ENCODE peak calls at places on chromosomes 13 and 19, in nine cellular contexts. One of them, this sample, is unnamed.

GRCh38 chr13:66021846-66022245 is 1208.3 kb downstream of the PCDH9 start:
- DNase-seq in GM23248: no peak
- DNase-seq in stimulated activated CD8-positive, alpha-beta memory T cell treated with anti-CD3 and anti-CD28 coated beads, Interleukin-15, amount 100 ng/mL, for 1 hour: no peak
- DNase-seq in effector CD4-positive, alpha-beta T cell: no peak
- DNase-seq in heart right ventricle: no peak
- DNase-seq in HT-29: no peak
- DNase-seq in AG08395: no peak
- DNase-seq in lung: no peak
- DNase-seq in OCI-M1: no peak
- DNase-seq in this sample: no peak

GRCh38 chr13:110520431-110521295 is 40.9 kb downstream of the RAB20 start:
- DNase-seq in OCI-M1: no peak
- DNase-seq in GM23248: peak; percentile 85
- DNase-seq in lung: peak; percentile 89
- DNase-seq in stimulated activated CD8-positive, alpha-beta memory T cell treated with anti-CD3 and anti-CD28 coated beads, Interleukin-15, amount 100 ng/mL, for 1 hour: no peak
- DNase-seq in HT-29: peak; percentile 18
- DNase-seq in effector CD4-positive, alpha-beta T cell: no peak
- DNase-seq in AG08395: peak; percentile 82
- DNase-seq in heart right ventricle: peak; percentile 71
- DNase-seq in this sample: peak; percentile 80

GRCh38 chr19:459724-460511 is 915 bp downstream of the SHC2 start:
- DNase-seq in stimulated activated CD8-positive, alpha-beta memory T cell treated with anti-CD3 and anti-CD28 coated beads, Interleukin-15, amount 100 ng/mL, for 1 hour: no peak
- DNase-seq in GM23248: peak; percentile 36
- DNase-seq in lung: peak; percentile 45
- DNase-seq in AG08395: peak; percentile 53
- DNase-seq in HT-29: peak; percentile 34
- DNase-seq in OCI-M1: peak; percentile 25
- DNase-seq in heart right ventricle: peak; percentile 82
- DNase-seq in effector CD4-positive, alpha-beta T cell: no peak
- DNase-seq in this sample: peak; percentile 28

GRCh38 chr19:36627057-36627456 is 21.9 kb downstream of the ZNF382 start:
- DNase-seq in OCI-M1: no peak
- DNase-seq in effector CD4-positive, alpha-beta T cell: no peak
- DNase-seq in lung: no peak
- DNase-seq in GM23248: no peak
- DNase-seq in HT-29: no peak
- DNase-seq in heart right ventricle: no peak
- DNase-seq in stimulated activated CD8-positive, alpha-beta memory T cell treated with anti-CD3 and anti-CD28 coated beads, Interleukin-15, amount 100 ng/mL, for 1 hour: no peak
- DNase-seq in AG08395: no peak
- DNase-seq in this sample: no peak

GRCh38 chr13:48400090-48400694 is 12.7 kb downstream of the LPAR6 start:
- DNase-seq in heart right ventricle: no peak
- DNase-seq in lung: no peak
- DNase-seq in AG08395: no peak
- DNase-seq in GM23248: peak; percentile 59
- DNase-seq in OCI-M1: no peak
- DNase-seq in HT-29: no peak
- DNase-seq in effector CD4-positive, alpha-beta T cell: no peak
- DNase-seq in stimulated activated CD8-positive, alpha-beta memory T cell treated with anti-CD3 and anti-CD28 coated beads, Interleukin-15, amount 100 ng/mL, for 1 hour: no peak
- DNase-seq in this sample: no peak

GRCh38 chr19:10049626-10050025 is 36.3 kb downstream of the RDH8 start:
- DNase-seq in HT-29: no peak
- DNase-seq in stimulated activated CD8-positive, alpha-beta memory T cell treated with anti-CD3 and anti-CD28 coated beads, Interleukin-15, amount 100 ng/mL, for 1 hour: no peak
- DNase-seq in lung: no peak
- DNase-seq in GM23248: no peak
- DNase-seq in OCI-M1: no peak
- DNase-seq in effector CD4-positive, alpha-beta T cell: no peak
- DNase-seq in heart right ventricle: no peak
- DNase-seq in AG08395: no peak
- DNase-seq in this sample: no peak

GRCh38 chr13:75770164-75771145 is 134.3 kb downstream of the LMO7 start:
- DNase-seq in OCI-M1: no peak
- DNase-seq in effector CD4-positive, alpha-beta T cell: no peak
- DNase-seq in lung: no peak
- DNase-seq in AG08395: no peak
- DNase-seq in stimulated activated CD8-positive, alpha-beta memory T cell treated with anti-CD3 and anti-CD28 coated beads, Interleukin-15, amount 100 ng/mL, for 1 hour: no peak
- DNase-seq in GM23248: peak; percentile 43
- DNase-seq in heart right ventricle: no peak
- DNase-seq in HT-29: peak; percentile 25
- DNase-seq in this sample: no peak

GRCh38 chr19:1410136-1410786 is 2.9 kb downstream of the DAZAP1 start:
- DNase-seq in heart right ventricle: no peak
- DNase-seq in stimulated activated CD8-positive, alpha-beta memory T cell treated with anti-CD3 and anti-CD28 coated beads, Interleukin-15, amount 100 ng/mL, for 1 hour: no peak
- DNase-seq in GM23248: peak; percentile 39
- DNase-seq in OCI-M1: no peak
- DNase-seq in effector CD4-positive, alpha-beta T cell: no peak
- DNase-seq in HT-29: no peak
- DNase-seq in AG08395: no peak
- DNase-seq in lung: no peak
- DNase-seq in this sample: no peak

GRCh38 chr19:50290775-50291174 is 38.4 kb downstream of the KCNC3 start:
- DNase-seq in effector CD4-positive, alpha-beta T cell: no peak
- DNase-seq in OCI-M1: no peak
- DNase-seq in heart right ventricle: no peak
- DNase-seq in GM23248: no peak
- DNase-seq in HT-29: no peak
- DNase-seq in stimulated activated CD8-positive, alpha-beta memory T cell treated with anti-CD3 and anti-CD28 coated beads, Interleukin-15, amount 100 ng/mL, for 1 hour: no peak
- DNase-seq in AG08395: no peak
- DNase-seq in lung: no peak
- DNase-seq in this sample: no peak

GRCh38 chr19:34336781-34337271 is 28.2 kb upstream of the GPI start:
- DNase-seq in lung: no peak
- DNase-seq in AG08395: peak; percentile 38
- DNase-seq in HT-29: peak; percentile 71
- DNase-seq in GM23248: peak; percentile 70
- DNase-seq in effector CD4-positive, alpha-beta T cell: peak; percentile 32
- DNase-seq in stimulated activated CD8-positive, alpha-beta memory T cell treated with anti-CD3 and anti-CD28 coated beads, Interleukin-15, amount 100 ng/mL, for 1 hour: peak; percentile 26
- DNase-seq in OCI-M1: peak; percentile 56
- DNase-seq in heart right ventricle: no peak
- DNase-seq in this sample: no peak

GRCh38 chr13:68185767-68186166 is 955.6 kb upstream of the PCDH9 start:
- DNase-seq in effector CD4-positive, alpha-beta T cell: no peak
- DNase-seq in OCI-M1: peak; percentile 57
- DNase-seq in lung: no peak
- DNase-seq in heart right ventricle: no peak
- DNase-seq in AG08395: no peak
- DNase-seq in stimulated activated CD8-positive, alpha-beta memory T cell treated with anti-CD3 and anti-CD28 coated beads, Interleukin-15, amount 100 ng/mL, for 1 hour: no peak
- DNase-seq in GM23248: no peak
- DNase-seq in HT-29: no peak
- DNase-seq in this sample: no peak

GRCh38 chr19:15265849-15266248 is 33.6 kb upstream of the EPHX3 start:
- DNase-seq in effector CD4-positive, alpha-beta T cell: no peak
- DNase-seq in AG08395: peak; percentile 97
- DNase-seq in heart right ventricle: peak; percentile 91
- DNase-seq in GM23248: peak; percentile 94
- DNase-seq in OCI-M1: no peak
- DNase-seq in stimulated activated CD8-positive, alpha-beta memory T cell treated with anti-CD3 and anti-CD28 coated beads, Interleukin-15, amount 100 ng/mL, for 1 hour: no peak
- DNase-seq in lung: peak; percentile 82
- DNase-seq in HT-29: no peak
- DNase-seq in this sample: peak; percentile 92

GRCh38 chr13:19618925-19619324 is 14.5 kb upstream of the MPHOSPH8 start:
- DNase-seq in OCI-M1: peak; percentile 23
- DNase-seq in HT-29: peak; percentile 86
- DNase-seq in effector CD4-positive, alpha-beta T cell: no peak
- DNase-seq in GM23248: peak; percentile 54
- DNase-seq in lung: no peak
- DNase-seq in heart right ventricle: no peak
- DNase-seq in stimulated activated CD8-positive, alpha-beta memory T cell treated with anti-CD3 and anti-CD28 coated beads, Interleukin-15, amount 100 ng/mL, for 1 hour: no peak
- DNase-seq in AG08395: peak; percentile 64
- DNase-seq in this sample: no peak

GRCh38 chr19:10219678-10220077 is 11.5 kb downstream of the S1PR2 start:
- DNase-seq in HT-29: peak; percentile 52
- DNase-seq in AG08395: no peak
- DNase-seq in heart right ventricle: no peak
- DNase-seq in lung: no peak
- DNase-seq in GM23248: peak; percentile 54
- DNase-seq in stimulated activated CD8-positive, alpha-beta memory T cell treated with anti-CD3 and anti-CD28 coated beads, Interleukin-15, amount 100 ng/mL, for 1 hour: no peak
- DNase-seq in effector CD4-positive, alpha-beta T cell: no peak
- DNase-seq in OCI-M1: peak; percentile 90
- DNase-seq in this sample: no peak

GRCh38 chr13:52830946-52831345 is 17.5 kb downstream of the PCDH8 start:
- DNase-seq in effector CD4-positive, alpha-beta T cell: no peak
- DNase-seq in heart right ventricle: no peak
- DNase-seq in GM23248: peak; percentile 12
- DNase-seq in OCI-M1: no peak
- DNase-seq in stimulated activated CD8-positive, alpha-beta memory T cell treated with anti-CD3 and anti-CD28 coated beads, Interleukin-15, amount 100 ng/mL, for 1 hour: no peak
- DNase-seq in AG08395: no peak
- DNase-seq in HT-29: no peak
- DNase-seq in lung: no peak
- DNase-seq in this sample: no peak

GRCh38 chr19:41476583-41476982 is 33.6 kb downstream of the ERICH4 start:
- DNase-seq in heart right ventricle: no peak
- DNase-seq in AG08395: no peak
- DNase-seq in lung: no peak
- DNase-seq in GM23248: no peak
- DNase-seq in HT-29: no peak
- DNase-seq in stimulated activated CD8-positive, alpha-beta memory T cell treated with anti-CD3 and anti-CD28 coated beads, Interleukin-15, amount 100 ng/mL, for 1 hour: no peak
- DNase-seq in effector CD4-positive, alpha-beta T cell: no peak
- DNase-seq in OCI-M1: no peak
- DNase-seq in this sample: no peak

GRCh38 chr19:3868770-3869456 is at the start of gene ZFR2:
- DNase-seq in OCI-M1: no peak
- DNase-seq in GM23248: no peak
- DNase-seq in AG08395: no peak
- DNase-seq in HT-29: no peak
- DNase-seq in lung: no peak
- DNase-seq in heart right ventricle: no peak
- DNase-seq in stimulated activated CD8-positive, alpha-beta memory T cell treated with anti-CD3 and anti-CD28 coated beads, Interleukin-15, amount 100 ng/mL, for 1 hour: no peak
- DNase-seq in effector CD4-positive, alpha-beta T cell: no peak
- DNase-seq in this sample: peak; percentile 11

GRCh38 chr19:35696835-35697234 is 7.5 kb upstream of the ZBTB32 start:
- DNase-seq in stimulated activated CD8-positive, alpha-beta memory T cell treated with anti-CD3 and anti-CD28 coated beads, Interleukin-15, amount 100 ng/mL, for 1 hour: no peak
- DNase-seq in effector CD4-positive, alpha-beta T cell: no peak
- DNase-seq in lung: no peak
- DNase-seq in heart right ventricle: no peak
- DNase-seq in AG08395: no peak
- DNase-seq in HT-29: no peak
- DNase-seq in OCI-M1: no peak
- DNase-seq in GM23248: no peak
- DNase-seq in this sample: no peak

GRCh38 chr13:33194820-33195692 is 90.5 kb downstream of the STARD13 start:
- DNase-seq in lung: no peak
- DNase-seq in effector CD4-positive, alpha-beta T cell: no peak
- DNase-seq in GM23248: peak; percentile 84
- DNase-seq in AG08395: peak; percentile 59
- DNase-seq in OCI-M1: no peak
- DNase-seq in heart right ventricle: no peak
- DNase-seq in HT-29: peak; percentile 30
- DNase-seq in stimulated activated CD8-positive, alpha-beta memory T cell treated with anti-CD3 and anti-CD28 coated beads, Interleukin-15, amount 100 ng/mL, for 1 hour: no peak
- DNase-seq in this sample: peak; percentile 48

GRCh38 chr13:106630650-106631049 is 62.7 kb upstream of the ARGLU1 start:
- DNase-seq in AG08395: no peak
- DNase-seq in effector CD4-positive, alpha-beta T cell: no peak
- DNase-seq in heart right ventricle: no peak
- DNase-seq in GM23248: no peak
- DNase-seq in OCI-M1: peak; percentile 36
- DNase-seq in stimulated activated CD8-positive, alpha-beta memory T cell treated with anti-CD3 and anti-CD28 coated beads, Interleukin-15, amount 100 ng/mL, for 1 hour: no peak
- DNase-seq in HT-29: no peak
- DNase-seq in lung: no peak
- DNase-seq in this sample: no peak

GRCh38 chr13:106156468-106156867 is 379.0 kb downstream of the EFNB2 start:
- DNase-seq in AG08395: peak; percentile 87
- DNase-seq in lung: no peak
- DNase-seq in effector CD4-positive, alpha-beta T cell: no peak
- DNase-seq in GM23248: peak; percentile 96
- DNase-seq in stimulated activated CD8-positive, alpha-beta memory T cell treated with anti-CD3 and anti-CD28 coated beads, Interleukin-15, amount 100 ng/mL, for 1 hour: no peak
- DNase-seq in OCI-M1: no peak
- DNase-seq in heart right ventricle: no peak
- DNase-seq in HT-29: no peak
- DNase-seq in this sample: no peak

GRCh38 chr19:58037927-58038687 is 4.3 kb downstream of the ZSCAN1 start:
- DNase-seq in GM23248: peak; percentile 12
- DNase-seq in heart right ventricle: peak; percentile 42
- DNase-seq in HT-29: no peak
- DNase-seq in effector CD4-positive, alpha-beta T cell: no peak
- DNase-seq in AG08395: no peak
- DNase-seq in OCI-M1: no peak
- DNase-seq in stimulated activated CD8-positive, alpha-beta memory T cell treated with anti-CD3 and anti-CD28 coated beads, Interleukin-15, amount 100 ng/mL, for 1 hour: no peak
- DNase-seq in lung: no peak
- DNase-seq in this sample: peak; percentile 31

GRCh38 chr13:44734204-44734707 is 158.1 kb upstream of the TSC22D1 start:
- DNase-seq in stimulated activated CD8-positive, alpha-beta memory T cell treated with anti-CD3 and anti-CD28 coated beads, Interleukin-15, amount 100 ng/mL, for 1 hour: no peak
- DNase-seq in OCI-M1: no peak
- DNase-seq in heart right ventricle: peak; percentile 50
- DNase-seq in lung: peak; percentile 49
- DNase-seq in GM23248: peak; percentile 60
- DNase-seq in HT-29: no peak
- DNase-seq in AG08395: peak; percentile 39
- DNase-seq in effector CD4-positive, alpha-beta T cell: no peak
- DNase-seq in this sample: no peak

GRCh38 chr19:11495481-11495880 is 10.2 kb downstream of the ZNF653 start:
- DNase-seq in stimulated activated CD8-positive, alpha-beta memory T cell treated with anti-CD3 and anti-CD28 coated beads, Interleukin-15, amount 100 ng/mL, for 1 hour: no peak
- DNase-seq in lung: no peak
- DNase-seq in effector CD4-positive, alpha-beta T cell: no peak
- DNase-seq in GM23248: no peak
- DNase-seq in AG08395: no peak
- DNase-seq in OCI-M1: no peak
- DNase-seq in HT-29: no peak
- DNase-seq in heart right ventricle: no peak
- DNase-seq in this sample: no peak

GRCh38 chr13:113998781-113999617 is 25.1 kb upstream of the C13orf46 start:
- DNase-seq in AG08395: no peak
- DNase-seq in OCI-M1: no peak
- DNase-seq in effector CD4-positive, alpha-beta T cell: no peak
- DNase-seq in stimulated activated CD8-positive, alpha-beta memory T cell treated with anti-CD3 and anti-CD28 coated beads, Interleukin-15, amount 100 ng/mL, for 1 hour: no peak
- DNase-seq in GM23248: no peak
- DNase-seq in HT-29: no peak
- DNase-seq in lung: no peak
- DNase-seq in heart right ventricle: peak; percentile 15
- DNase-seq in this sample: no peak

GRCh38 chr13:97327521-97328221 is 105.5 kb downstream of the MBNL2 start:
- DNase-seq in effector CD4-positive, alpha-beta T cell: no peak
- DNase-seq in AG08395: no peak
- DNase-seq in lung: no peak
- DNase-seq in OCI-M1: peak; percentile 89
- DNase-seq in stimulated activated CD8-positive, alpha-beta memory T cell treated with anti-CD3 and anti-CD28 coated beads, Interleukin-15, amount 100 ng/mL, for 1 hour: no peak
- DNase-seq in GM23248: no peak
- DNase-seq in heart right ventricle: no peak
- DNase-seq in HT-29: no peak
- DNase-seq in this sample: no peak

GRCh38 chr19:45153339-45154063 is 7.3 kb downstream of the NKPD1 start:
- DNase-seq in OCI-M1: peak; percentile 54
- DNase-seq in heart right ventricle: peak; percentile 40
- DNase-seq in lung: no peak
- DNase-seq in HT-29: peak; percentile 52
- DNase-seq in stimulated activated CD8-positive, alpha-beta memory T cell treated with anti-CD3 and anti-CD28 coated beads, Interleukin-15, amount 100 ng/mL, for 1 hour: no peak
- DNase-seq in AG08395: peak; percentile 48
- DNase-seq in GM23248: peak; percentile 79
- DNase-seq in effector CD4-positive, alpha-beta T cell: no peak
- DNase-seq in this sample: peak; percentile 53

GRCh38 chr19:872266-872951 is 12.9 kb downstream of the CFD start:
- DNase-seq in GM23248: peak; percentile 72
- DNase-seq in AG08395: peak; percentile 78
- DNase-seq in heart right ventricle: no peak
- DNase-seq in effector CD4-positive, alpha-beta T cell: peak; percentile 75
- DNase-seq in HT-29: peak; percentile 83
- DNase-seq in lung: peak; percentile 84
- DNase-seq in OCI-M1: peak; percentile 92
- DNase-seq in stimulated activated CD8-positive, alpha-beta memory T cell treated with anti-CD3 and anti-CD28 coated beads, Interleukin-15, amount 100 ng/mL, for 1 hour: peak; percentile 63
- DNase-seq in this sample: no peak

GRCh38 chr13:108115739-108116138 is 99.6 kb downstream of the LIG4 start:
- DNase-seq in effector CD4-positive, alpha-beta T cell: no peak
- DNase-seq in stimulated activated CD8-positive, alpha-beta memory T cell treated with anti-CD3 and anti-CD28 coated beads, Interleukin-15, amount 100 ng/mL, for 1 hour: no peak
- DNase-seq in heart right ventricle: no peak
- DNase-seq in AG08395: no peak
- DNase-seq in lung: no peak
- DNase-seq in GM23248: no peak
- DNase-seq in HT-29: no peak
- DNase-seq in OCI-M1: no peak
- DNase-seq in this sample: no peak

GRCh38 chr13:33624253-33624652 is 193.7 kb upstream of the RFC3 start:
- DNase-seq in stimulated activated CD8-positive, alpha-beta memory T cell treated with anti-CD3 and anti-CD28 coated beads, Interleukin-15, amount 100 ng/mL, for 1 hour: no peak
- DNase-seq in OCI-M1: no peak
- DNase-seq in HT-29: no peak
- DNase-seq in lung: no peak
- DNase-seq in effector CD4-positive, alpha-beta T cell: no peak
- DNase-seq in GM23248: no peak
- DNase-seq in AG08395: no peak
- DNase-seq in heart right ventricle: no peak
- DNase-seq in this sample: no peak

GRCh38 chr13:40187836-40188591 is 478.4 kb downstream of the FOXO1 start:
- DNase-seq in GM23248: peak; percentile 51
- DNase-seq in lung: no peak
- DNase-seq in stimulated activated CD8-positive, alpha-beta memory T cell treated with anti-CD3 and anti-CD28 coated beads, Interleukin-15, amount 100 ng/mL, for 1 hour: no peak
- DNase-seq in heart right ventricle: no peak
- DNase-seq in effector CD4-positive, alpha-beta T cell: peak; percentile 57
- DNase-seq in OCI-M1: no peak
- DNase-seq in AG08395: no peak
- DNase-seq in HT-29: no peak
- DNase-seq in this sample: no peak